ENCODE peak calls at places on chromosomes 12 and 14, in eight cellular contexts. One of them, this sample, is unnamed.
A peak's percentile ranks its signal among the peaks of the same experiment; 100 is the strongest.

GRCh38 chr12:1436996-1437395 is 157.4 kb downstream of the FBXL14 start:
- DNase-seq in IMR-90: no peak
- DNase-seq in colonic mucosa: no peak
- DNase-seq in OCI-LY7: no peak
- DNase-seq in neural progenitor cell: no peak
- DNase-seq in gastrocnemius medialis: no peak
- DNase-seq in endodermal cell: no peak
- DNase-seq in brain microvascular endothelial cell: no peak
- DNase-seq in this sample: no peak

GRCh38 chr14:77026930-77027537 is 1.5 kb downstream of the IRF2BPL start:
- DNase-seq in colonic mucosa: no peak
- DNase-seq in IMR-90: peak; percentile 54
- DNase-seq in gastrocnemius medialis: no peak
- DNase-seq in neural progenitor cell: peak; percentile 88
- DNase-seq in OCI-LY7: peak; percentile 72
- DNase-seq in endodermal cell: peak; percentile 74
- DNase-seq in brain microvascular endothelial cell: no peak
- DNase-seq in this sample: peak; percentile 46

GRCh38 chr12:85688837-85689236 is 147.4 kb downstream of the RASSF9 start:
- DNase-seq in gastrocnemius medialis: no peak
- DNase-seq in IMR-90: no peak
- DNase-seq in OCI-LY7: no peak
- DNase-seq in colonic mucosa: no peak
- DNase-seq in endodermal cell: no peak
- DNase-seq in brain microvascular endothelial cell: no peak
- DNase-seq in neural progenitor cell: no peak
- DNase-seq in this sample: no peak

GRCh38 chr14:51168220-51168613 is 71.8 kb upstream of the TMX1 start:
- DNase-seq in endodermal cell: no peak
- DNase-seq in IMR-90: no peak
- DNase-seq in brain microvascular endothelial cell: no peak
- DNase-seq in neural progenitor cell: no peak
- DNase-seq in OCI-LY7: no peak
- DNase-seq in gastrocnemius medialis: no peak
- DNase-seq in colonic mucosa: no peak
- DNase-seq in this sample: no peak

GRCh38 chr12:99529966-99530365 is 117.6 kb upstream of the GARIN6 start:
- DNase-seq in colonic mucosa: no peak
- DNase-seq in neural progenitor cell: no peak
- DNase-seq in OCI-LY7: no peak
- DNase-seq in gastrocnemius medialis: no peak
- DNase-seq in IMR-90: peak; percentile 3
- DNase-seq in brain microvascular endothelial cell: peak; percentile 23
- DNase-seq in endodermal cell: no peak
- DNase-seq in this sample: no peak

GRCh38 chr12:32390572-32391219 is 8.7 kb upstream of the FGD4 start:
- DNase-seq in endodermal cell: peak; percentile 53
- DNase-seq in gastrocnemius medialis: no peak
- DNase-seq in neural progenitor cell: no peak
- DNase-seq in brain microvascular endothelial cell: peak; percentile 32
- DNase-seq in IMR-90: no peak
- DNase-seq in colonic mucosa: peak; percentile 52
- DNase-seq in OCI-LY7: no peak
- DNase-seq in this sample: no peak

GRCh38 chr12:24752763-24753462 is 196.0 kb downstream of the BCAT1 start:
- DNase-seq in OCI-LY7: no peak
- DNase-seq in IMR-90: no peak
- DNase-seq in neural progenitor cell: no peak
- DNase-seq in colonic mucosa: no peak
- DNase-seq in endodermal cell: no peak
- DNase-seq in brain microvascular endothelial cell: no peak
- DNase-seq in gastrocnemius medialis: no peak
- DNase-seq in this sample: no peak

GRCh38 chr12:103169-103981 is 36.8 kb downstream of the IQSEC3 start:
- DNase-seq in endodermal cell: peak; percentile 92
- DNase-seq in gastrocnemius medialis: no peak
- DNase-seq in neural progenitor cell: peak; percentile 87
- DNase-seq in IMR-90: no peak
- DNase-seq in brain microvascular endothelial cell: no peak
- DNase-seq in colonic mucosa: no peak
- DNase-seq in OCI-LY7: peak; percentile 93
- DNase-seq in this sample: no peak

GRCh38 chr12:113889076-113889475 is 77.0 kb downstream of the RBM19 start:
- DNase-seq in IMR-90: peak; percentile 31
- DNase-seq in OCI-LY7: no peak
- DNase-seq in gastrocnemius medialis: no peak
- DNase-seq in neural progenitor cell: no peak
- DNase-seq in endodermal cell: no peak
- DNase-seq in brain microvascular endothelial cell: peak; percentile 6
- DNase-seq in colonic mucosa: no peak
- DNase-seq in this sample: no peak

GRCh38 chr12:82672811-82673495 is 13.8 kb upstream of the TMTC2 start:
- DNase-seq in IMR-90: no peak
- DNase-seq in neural progenitor cell: no peak
- DNase-seq in colonic mucosa: no peak
- DNase-seq in gastrocnemius medialis: no peak
- DNase-seq in endodermal cell: no peak
- DNase-seq in brain microvascular endothelial cell: no peak
- DNase-seq in OCI-LY7: no peak
- DNase-seq in this sample: no peak

GRCh38 chr12:28082101-28082500 is 108.2 kb upstream of the CCDC91 start:
- DNase-seq in colonic mucosa: no peak
- DNase-seq in OCI-LY7: no peak
- DNase-seq in gastrocnemius medialis: no peak
- DNase-seq in IMR-90: peak; percentile 6
- DNase-seq in neural progenitor cell: no peak
- DNase-seq in endodermal cell: no peak
- DNase-seq in brain microvascular endothelial cell: no peak
- DNase-seq in this sample: no peak

GRCh38 chr12:101908395-101908794 is 31.0 kb downstream of the DRAM1 start:
- DNase-seq in neural progenitor cell: no peak
- DNase-seq in endodermal cell: no peak
- DNase-seq in IMR-90: no peak
- DNase-seq in OCI-LY7: no peak
- DNase-seq in brain microvascular endothelial cell: no peak
- DNase-seq in colonic mucosa: no peak
- DNase-seq in gastrocnemius medialis: no peak
- DNase-seq in this sample: no peak

GRCh38 chr12:52781399-52782082 is 4.4 kb upstream of the KRT76 start:
- DNase-seq in endodermal cell: no peak
- DNase-seq in OCI-LY7: no peak
- DNase-seq in brain microvascular endothelial cell: no peak
- DNase-seq in neural progenitor cell: no peak
- DNase-seq in IMR-90: no peak
- DNase-seq in colonic mucosa: no peak
- DNase-seq in gastrocnemius medialis: no peak
- DNase-seq in this sample: no peak

GRCh38 chr12:51381226-51382079 is 9.8 kb downstream of the GALNT6 start:
- DNase-seq in OCI-LY7: no peak
- DNase-seq in IMR-90: peak; percentile 67
- DNase-seq in neural progenitor cell: no peak
- DNase-seq in gastrocnemius medialis: no peak
- DNase-seq in colonic mucosa: no peak
- DNase-seq in brain microvascular endothelial cell: no peak
- DNase-seq in endodermal cell: no peak
- DNase-seq in this sample: no peak

GRCh38 chr14:54120260-54120659 is 163.6 kb upstream of the BMP4 start:
- DNase-seq in IMR-90: no peak
- DNase-seq in colonic mucosa: no peak
- DNase-seq in gastrocnemius medialis: no peak
- DNase-seq in endodermal cell: no peak
- DNase-seq in OCI-LY7: no peak
- DNase-seq in neural progenitor cell: no peak
- DNase-seq in brain microvascular endothelial cell: no peak
- DNase-seq in this sample: no peak

GRCh38 chr12:124927325-124928094 is 13.1 kb upstream of the UBC start:
- DNase-seq in gastrocnemius medialis: peak; percentile 80
- DNase-seq in brain microvascular endothelial cell: peak; percentile 80
- DNase-seq in colonic mucosa: peak; percentile 95
- DNase-seq in IMR-90: peak; percentile 79
- DNase-seq in neural progenitor cell: peak; percentile 89
- DNase-seq in endodermal cell: peak; percentile 100
- DNase-seq in OCI-LY7: peak; percentile 85
- DNase-seq in this sample: peak; percentile 91

GRCh38 chr12:132194056-132194455 is 49.8 kb downstream of the NOC4L start:
- DNase-seq in IMR-90: no peak
- DNase-seq in endodermal cell: peak; percentile 89
- DNase-seq in neural progenitor cell: peak; percentile 44
- DNase-seq in brain microvascular endothelial cell: no peak
- DNase-seq in OCI-LY7: peak; percentile 15
- DNase-seq in colonic mucosa: no peak
- DNase-seq in gastrocnemius medialis: no peak
- DNase-seq in this sample: no peak

GRCh38 chr14:52862652-52863338 is 71.4 kb upstream of the GNPNAT1 start:
- DNase-seq in IMR-90: peak; percentile 88
- DNase-seq in neural progenitor cell: no peak
- DNase-seq in gastrocnemius medialis: no peak
- DNase-seq in OCI-LY7: no peak
- DNase-seq in colonic mucosa: no peak
- DNase-seq in endodermal cell: no peak
- DNase-seq in brain microvascular endothelial cell: peak; percentile 60
- DNase-seq in this sample: no peak

GRCh38 chr12:79121486-79121885 is 256.9 kb downstream of the SYT1 start:
- DNase-seq in brain microvascular endothelial cell: no peak
- DNase-seq in gastrocnemius medialis: no peak
- DNase-seq in IMR-90: no peak
- DNase-seq in OCI-LY7: peak; percentile 6
- DNase-seq in colonic mucosa: no peak
- DNase-seq in endodermal cell: peak; percentile 70
- DNase-seq in neural progenitor cell: no peak
- DNase-seq in this sample: peak; percentile 4

GRCh38 chr12:25202139-25202538 is 7.1 kb downstream of the ETFRF1 start:
- DNase-seq in gastrocnemius medialis: no peak
- DNase-seq in colonic mucosa: no peak
- DNase-seq in IMR-90: no peak
- DNase-seq in brain microvascular endothelial cell: no peak
- DNase-seq in OCI-LY7: no peak
- DNase-seq in endodermal cell: peak; percentile 50
- DNase-seq in neural progenitor cell: no peak
- DNase-seq in this sample: no peak

DNA sequence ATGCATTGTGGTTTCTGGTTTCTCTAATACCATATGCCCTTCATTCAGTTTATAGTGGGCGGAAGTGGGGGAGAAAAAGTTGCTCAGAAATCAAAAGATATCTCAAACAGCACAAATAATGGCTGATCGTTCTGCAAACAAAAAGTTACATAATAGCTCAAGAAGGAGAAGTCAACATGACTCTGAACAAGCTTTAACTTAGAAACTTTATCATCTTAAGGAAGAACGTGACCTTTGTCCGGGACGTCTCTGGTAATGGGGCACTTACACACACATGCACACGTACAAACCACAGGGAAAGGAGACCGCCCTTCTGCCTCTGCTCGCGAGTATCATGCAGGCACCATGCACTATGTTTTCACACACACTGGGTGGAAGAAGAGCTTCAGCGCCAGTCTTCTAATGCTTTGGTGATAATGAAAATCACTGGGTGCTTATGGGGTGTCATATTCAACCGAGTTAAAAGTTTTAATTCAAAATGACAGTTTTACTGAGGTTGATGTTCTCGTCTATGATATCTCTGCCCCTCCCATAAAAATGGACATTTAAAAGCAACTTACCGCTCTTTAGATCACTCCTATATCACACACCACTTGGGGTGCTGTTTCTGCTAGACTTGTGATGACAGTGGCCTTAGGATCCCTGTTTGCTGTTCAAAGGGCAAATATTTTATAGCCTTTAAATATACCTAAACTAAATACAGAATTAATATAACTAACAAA is 4.7 kb downstream of the FOS start:
- DNase-seq in IMR-90: peak; percentile 77
- DNase-seq in neural progenitor cell: no peak
- DNase-seq in endodermal cell: no peak
- DNase-seq in brain microvascular endothelial cell: peak; percentile 66
- DNase-seq in colonic mucosa: peak; percentile 74
- DNase-seq in gastrocnemius medialis: no peak
- DNase-seq in OCI-LY7: no peak
- DNase-seq in this sample: no peak
- TF ChIP-seq CTCF in IMR-90: peak; percentile 42
- TF ChIP-seq CTCF in neural progenitor cell: peak; percentile 6
- TF ChIP-seq CTCF in endodermal cell: peak; percentile 38
- TF ChIP-seq CTCF in brain microvascular endothelial cell: peak; percentile 19
- TF ChIP-seq CTCF in colonic mucosa: peak; percentile 39
- TF ChIP-seq CTCF in gastrocnemius medialis: no peak
- TF ChIP-seq CTCF in OCI-LY7: peak; percentile 69
- TF ChIP-seq CTCF in this sample: no peak

GRCh38 chr12:106097011-106097410 is 41.7 kb downstream of the NUAK1 start:
- DNase-seq in colonic mucosa: no peak
- DNase-seq in gastrocnemius medialis: no peak
- DNase-seq in neural progenitor cell: no peak
- DNase-seq in IMR-90: peak; percentile 35
- DNase-seq in endodermal cell: no peak
- DNase-seq in OCI-LY7: no peak
- DNase-seq in brain microvascular endothelial cell: peak; percentile 49
- DNase-seq in this sample: no peak
- H3K27ac ChIP-seq in colonic mucosa: no peak overlapping the region
- H3K27ac ChIP-seq in gastrocnemius medialis: peak overlapping the region; percentile 70
- H3K27ac ChIP-seq in neural progenitor cell: no peak overlapping the region
- H3K27ac ChIP-seq in IMR-90: no peak overlapping the region
- H3K27ac ChIP-seq in endodermal cell: no peak overlapping the region
- H3K27ac ChIP-seq in OCI-LY7: no peak overlapping the region
- H3K27ac ChIP-seq in brain microvascular endothelial cell: no peak overlapping the region
- H3K27ac ChIP-seq in this sample: no peak overlapping the region

DNA sequence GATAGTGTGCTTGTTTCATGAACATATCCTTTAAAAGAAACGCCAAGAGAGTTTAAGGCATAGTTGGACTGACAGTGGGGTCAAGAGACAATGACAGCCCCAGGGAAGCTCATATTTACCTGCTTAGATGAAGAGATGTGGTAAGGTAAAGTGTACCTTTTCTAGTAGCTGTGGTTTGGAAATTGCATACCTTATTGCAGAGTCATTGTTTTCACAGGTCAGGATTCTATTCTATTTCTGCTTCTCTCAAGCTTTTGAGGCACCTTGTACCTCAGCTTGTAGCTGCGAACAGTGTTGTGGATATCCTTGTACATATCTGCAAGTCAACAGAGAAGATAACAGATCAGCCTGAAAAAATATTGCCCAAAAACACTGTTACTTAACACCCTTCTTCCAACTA is 47.7 kb downstream of the ATP6V1D start:
- DNase-seq in colonic mucosa: no peak
- DNase-seq in OCI-LY7: no peak
- DNase-seq in endodermal cell: no peak
- DNase-seq in neural progenitor cell: no peak
- DNase-seq in brain microvascular endothelial cell: no peak
- DNase-seq in IMR-90: no peak
- DNase-seq in gastrocnemius medialis: no peak
- DNase-seq in this sample: no peak
- H3K4me3 ChIP-seq in colonic mucosa: no peak overlapping the region
- H3K4me3 ChIP-seq in OCI-LY7: no peak overlapping the region
- H3K4me3 ChIP-seq in endodermal cell: no peak overlapping the region
- H3K4me3 ChIP-seq in neural progenitor cell: no peak overlapping the region
- H3K4me3 ChIP-seq in brain microvascular endothelial cell: no peak overlapping the region
- H3K4me3 ChIP-seq in IMR-90: no peak overlapping the region
- H3K4me3 ChIP-seq in gastrocnemius medialis: no peak overlapping the region
- H3K4me3 ChIP-seq in this sample: no peak overlapping the region

DNA sequence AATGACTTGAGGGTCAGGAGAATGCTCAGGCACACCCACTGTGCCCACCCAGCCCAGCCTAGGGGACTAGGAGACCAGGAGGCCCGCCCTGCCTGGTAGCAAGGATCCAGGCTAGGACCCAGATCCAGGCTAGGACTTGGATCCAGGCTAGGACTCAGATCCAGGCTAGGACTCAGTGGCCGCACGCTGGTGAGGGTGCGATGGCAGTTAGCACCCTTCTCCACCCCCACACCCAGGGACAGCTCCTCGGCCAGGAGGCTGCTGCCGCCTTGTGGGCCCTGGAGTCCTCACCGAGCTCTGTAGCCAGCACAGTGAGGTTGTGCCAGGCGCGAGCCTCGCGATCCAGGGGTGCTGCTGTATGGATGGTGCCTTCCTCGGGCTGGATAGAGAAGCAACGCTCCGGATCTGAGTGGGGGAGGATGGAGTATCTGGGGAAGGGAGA is 5.1 kb downstream of the CDH24 start:
- DNase-seq in IMR-90: no peak
- DNase-seq in neural progenitor cell: no peak
- DNase-seq in endodermal cell: peak; percentile 83
- DNase-seq in gastrocnemius medialis: no peak
- DNase-seq in OCI-LY7: no peak
- DNase-seq in brain microvascular endothelial cell: no peak
- DNase-seq in colonic mucosa: no peak
- DNase-seq in this sample: no peak
- TF ChIP-seq CTCF in IMR-90: peak; percentile 3
- TF ChIP-seq CTCF in neural progenitor cell: peak; percentile 15
- TF ChIP-seq CTCF in endodermal cell: peak; percentile 72
- TF ChIP-seq CTCF in gastrocnemius medialis: no peak
- TF ChIP-seq CTCF in OCI-LY7: no peak
- TF ChIP-seq CTCF in brain microvascular endothelial cell: peak; percentile 58
- TF ChIP-seq CTCF in colonic mucosa: no peak
- TF ChIP-seq CTCF in this sample: peak; percentile 17

This sample was measured in DND-41.